ENCODE peak calls at places on chromosomes 5 and 9, in four cellular contexts. Z, U, L and R are unnamed samples.

GRCh38 chr5:36334315-36334714 is 32.6 kb upstream of the RANBP3L start:
- DNase-seq in Z (no peak), U (no peak), L (no peak), R (peak)

GRCh38 chr5:178279026-178279722 is 46.6 kb upstream of the PHYKPL start:
- DNase-seq in Z (no peak), U (no peak), L (no peak), R (no peak)

GRCh38 chr5:142981475-142981874 is 211.3 kb downstream of the ARHGAP26 start:
- DNase-seq in Z (no peak), U (no peak), L (no peak), R (no peak)

GRCh38 chr5:149719666-149720065 is 10.4 kb upstream of the PPARGC1B start:
- DNase-seq in Z (no peak), U (no peak), L (peak), R (no peak)

GRCh38 chr9:133396952-133397351 is 20.8 kb downstream of the STKLD1 start:
- DNase-seq in Z (no peak), U (no peak), L (peak), R (peak)

GRCh38 chr5:54520438-54520846 is 2.9 kb downstream of the SNX18 start:
- DNase-seq in Z (no peak), U (no peak), L (no peak), R (peak)

GRCh38 chr9:75855509-75855908 is 35.0 kb upstream of the PCSK5 start:
- DNase-seq in Z (no peak), U (no peak), L (peak), R (peak)

GRCh38 chr5:5494489-5495402 is 72.3 kb downstream of the ICE1 start:
- DNase-seq in Z (peak), U (peak), L (peak), R (peak)

GRCh38 chr5:135185461-135186075 is 151.5 kb upstream of the PITX1 start:
- DNase-seq in Z (peak), U (no peak), L (no peak), R (peak)

GRCh38 chr5:176901260-176902101 is 2.3 kb upstream of the HK3 start:
- DNase-seq in Z (no peak), U (peak), L (no peak), R (no peak)

GRCh38 chr5:95846554-95847260 is 24.2 kb upstream of the GLRX start:
- DNase-seq in Z (peak), U (peak), L (peak), R (peak)

GRCh38 chr5:176716320-176716719 is 69.0 kb downstream of the TSPAN17 start:
- DNase-seq in Z (peak), U (peak), L (peak), R (peak)

GRCh38 chr5:103505581-103506305 is 56.8 kb downstream of the NUDT12 start:
- DNase-seq in Z (peak), U (no peak), L (peak), R (peak)

GRCh38 chr5:10592598-10592997 is 28.7 kb downstream of the ANKRD33B start:
- DNase-seq in Z (no peak), U (no peak), L (no peak), R (no peak)

GRCh38 chr5:95621839-95622629 is 2.1 kb downstream of the GPR150 start:
- DNase-seq in Z (no peak), U (no peak), L (no peak), R (no peak)

GRCh38 chr9:37902804-37903580 is 935 bp downstream of the SLC25A51 start:
- DNase-seq in Z (peak), U (no peak), L (peak), R (peak)

GRCh38 chr5:109053995-109054417 is 306.3 kb downstream of the FER start:
- DNase-seq in Z (peak), U (no peak), L (no peak), R (peak)

GRCh38 chr5:76402251-76402879 is 720 bp upstream of the IQGAP2 start:
- DNase-seq in Z (no peak), U (no peak), L (peak), R (peak)